ENCODE peak calls at places on chromosomes 13 and 19, in six cellular contexts. Q is K562, H is H1, U is GM12891, X is GM12878, A is HepG2. D is an unnamed sample.

GRCh38 chr19:15443838-15444237 is 5.9 kb downstream of the WIZ start:
- DNase-seq in H (no peak), U (no peak), A (no peak), X (no peak), Q (no peak), D (no peak)

GRCh38 chr13:32824671-32825070 is 191.6 kb upstream of the KL start:
- DNase-seq in Q (no peak), A (no peak), H (no peak), U (no peak), X (no peak), D (no peak)

GRCh38 chr19:46269085-46269484 is 27.8 kb upstream of the HIF3A start:
- DNase-seq in U (no peak), X (no peak), Q (no peak), H (no peak), A (no peak), D (no peak)

GRCh38 chr19:5253403-5254110 is 87.1 kb downstream of the PTPRS start:
- DNase-seq in U (no peak), A (peak; percentile 61), Q (no peak), H (no peak), X (no peak), D (no peak)

GRCh38 chr13:101283782-101284181 is 132.5 kb downstream of the NALCN start:
- DNase-seq in X (no peak), H (no peak), U (no peak), A (no peak), Q (no peak), D (no peak)

GRCh38 chr13:22176968-22177545 is 506.2 kb downstream of the FGF9 start:
- DNase-seq in A (no peak), X (no peak), Q (no peak), U (no peak), H (no peak), D (no peak)

GRCh38 chr19:5002143-5002542 is 33.2 kb downstream of the KDM4B start:
- DNase-seq in U (no peak), H (no peak), A (peak; percentile 84), Q (no peak), X (no peak), D (no peak)

GRCh38 chr19:34838248-34838647 is 65.2 kb upstream of the ZNF599 start:
- DNase-seq in U (no peak), A (peak; percentile 15), H (no peak), Q (peak; percentile 28), X (no peak), D (no peak)

GRCh38 chr19:8174706-8175105 is 25.3 kb upstream of the FBN3 start:
- DNase-seq in A (no peak), H (no peak), U (no peak), X (no peak), Q (no peak), D (no peak)

GRCh38 chr13:59766236-59766635 is 397.5 kb downstream of the DIAPH3 start:
- DNase-seq in A (no peak), H (no peak), Q (no peak), X (no peak), U (no peak), D (no peak)

GRCh38 chr19:2650515-2650914 is 52.0 kb downstream of the GNG7 start:
- DNase-seq in X (no peak), Q (no peak), H (no peak), U (no peak), A (peak; percentile 61), D (no peak)

GRCh38 chr19:2607712-2608601 is 94.5 kb downstream of the GNG7 start:
- DNase-seq in U (no peak), A (no peak), Q (no peak), X (peak; percentile 94), H (no peak), D (no peak)

DNA sequence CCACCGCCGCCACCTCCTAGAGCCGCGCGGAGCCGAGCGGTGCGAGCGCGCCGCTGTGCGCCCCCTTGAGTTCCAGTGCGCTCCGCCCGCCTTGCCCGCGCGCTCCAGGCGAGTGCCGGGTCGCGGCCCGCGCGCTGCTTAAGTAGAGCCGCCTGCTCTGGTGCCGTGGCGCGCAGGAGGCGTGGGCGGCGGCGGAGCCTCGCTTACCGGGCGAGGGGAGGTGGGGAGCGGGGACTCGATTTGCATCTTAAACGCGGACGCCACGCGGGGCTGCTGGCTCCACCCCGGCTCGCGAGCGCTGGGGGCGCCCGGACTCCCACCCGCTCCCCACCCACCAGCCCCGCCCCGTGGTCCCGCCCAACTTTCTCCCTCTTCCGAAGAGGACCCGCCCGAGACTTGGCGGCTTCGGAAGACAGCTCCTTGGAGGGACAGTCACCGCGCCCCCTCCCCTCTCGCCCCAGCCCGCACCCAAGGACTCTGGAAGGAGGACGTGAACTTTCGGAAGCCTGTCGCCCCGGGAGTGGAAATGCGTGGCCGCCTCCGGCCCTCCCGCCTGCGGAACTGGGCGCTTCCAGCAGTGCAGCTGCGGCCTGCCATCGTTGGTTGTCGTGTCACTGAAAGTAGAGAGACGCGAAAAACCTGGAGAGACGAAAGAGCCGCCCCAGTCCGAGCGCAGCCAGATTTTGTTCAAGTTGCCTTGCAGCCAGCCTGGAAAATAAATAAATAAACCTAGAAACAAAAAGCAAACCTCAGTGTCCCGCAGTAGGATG is at the start of gene KCTD12:
- DNase-seq in H (no peak), U (peak; percentile 56), A (no peak), Q (peak; percentile 59), X (no peak), D (peak; percentile 61)
- TF ChIP-seq POLR2A in H (no peak), U (peak; percentile 57), A (no peak), Q (no peak), X (peak; percentile 81), D (peak; percentile 93)

GRCh38 chr19:13118424-13119193 is 545 bp downstream of the NACC1 start:
- DNase-seq in H (peak; percentile 92), U (peak; percentile 74), X (no peak), Q (peak; percentile 91), A (peak; percentile 50), D (peak; percentile 73)

GRCh38 chr19:13119654-13120053 is 1.6 kb downstream of the NACC1 start:
- DNase-seq in U (no peak), X (no peak), H (peak; percentile 36), Q (no peak), A (no peak), D (no peak)

GRCh38 chr19:13116282-13117175 is at the start of gene TRMT1:
- DNase-seq in Q (peak; percentile 79), A (peak; percentile 90), X (peak; percentile 90), H (peak; percentile 97), U (peak; percentile 88), D (peak; percentile 92)

GRCh38 chr19:13117176-13117771 is 734 bp upstream of the TRMT1 start:
- DNase-seq in A (no peak), Q (no peak), H (no peak), U (no peak), X (no peak), D (no peak)

DNA sequence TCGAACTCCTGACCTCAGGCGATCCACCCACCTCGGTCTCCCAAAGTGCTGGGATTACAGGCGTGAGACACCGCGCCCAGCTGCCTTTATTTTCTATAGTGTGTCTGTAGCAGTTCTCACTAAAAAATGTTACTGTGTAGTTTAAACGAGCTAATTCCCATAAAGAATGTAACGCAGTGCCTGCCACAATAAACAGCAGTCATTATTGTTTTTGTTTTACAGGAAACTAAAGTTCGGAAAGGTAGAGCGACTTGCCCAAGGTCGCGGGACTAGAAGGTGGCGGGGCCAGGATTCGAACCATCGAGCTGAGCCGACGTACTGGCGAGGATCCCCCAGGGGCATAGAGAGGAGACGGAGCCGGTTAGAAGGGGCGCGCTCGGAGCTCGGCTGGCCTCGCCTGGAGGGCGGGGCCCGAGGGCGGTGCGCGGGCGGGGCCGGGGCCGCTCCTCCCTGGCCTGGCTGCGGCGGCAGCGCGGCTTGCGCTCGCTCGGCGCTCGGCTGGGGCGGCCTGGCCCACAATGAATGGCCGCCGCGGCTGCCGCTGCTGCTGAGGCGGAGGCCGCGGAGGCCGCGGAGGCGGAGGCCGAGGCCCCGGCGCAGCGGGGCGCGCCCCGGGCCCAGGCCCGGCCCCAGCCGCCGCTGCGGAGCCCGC is at the start of gene NACC1:
- DNase-seq in A (peak; percentile 74), U (peak; percentile 97), X (no peak), H (peak; percentile 87), Q (peak; percentile 87), D (peak; percentile 97)
- TF ChIP-seq TAF1 in A (peak; percentile 41), U (peak; percentile 69), X (peak; percentile 94), H (peak; percentile 92), Q (peak; percentile 95), D (peak; percentile 82)

GRCh38 chr19:19500975-19501644 is 14.2 kb downstream of the TSSK6 start:
- DNase-seq in H (no peak), A (no peak), X (no peak), Q (no peak), U (no peak), D (no peak)
- TF ChIP-seq POLR2AphosphoS5 in H (no peak), A (no peak), X (no peak), Q (no peak), U (no peak), D (no peak)

GRCh38 chr19:57814505-57815246 is at the start of gene ZNF552:
- DNase-seq in Q (peak; percentile 79), H (peak; percentile 81), X (peak; percentile 71), U (peak; percentile 64), A (peak; percentile 96), D (peak; percentile 67)
- TF ChIP-seq POLR2A in Q (peak; percentile 88), H (peak; percentile 89), X (peak; percentile 90), U (peak; percentile 73), A (peak; percentile 96), D (peak; percentile 88)

DNA sequence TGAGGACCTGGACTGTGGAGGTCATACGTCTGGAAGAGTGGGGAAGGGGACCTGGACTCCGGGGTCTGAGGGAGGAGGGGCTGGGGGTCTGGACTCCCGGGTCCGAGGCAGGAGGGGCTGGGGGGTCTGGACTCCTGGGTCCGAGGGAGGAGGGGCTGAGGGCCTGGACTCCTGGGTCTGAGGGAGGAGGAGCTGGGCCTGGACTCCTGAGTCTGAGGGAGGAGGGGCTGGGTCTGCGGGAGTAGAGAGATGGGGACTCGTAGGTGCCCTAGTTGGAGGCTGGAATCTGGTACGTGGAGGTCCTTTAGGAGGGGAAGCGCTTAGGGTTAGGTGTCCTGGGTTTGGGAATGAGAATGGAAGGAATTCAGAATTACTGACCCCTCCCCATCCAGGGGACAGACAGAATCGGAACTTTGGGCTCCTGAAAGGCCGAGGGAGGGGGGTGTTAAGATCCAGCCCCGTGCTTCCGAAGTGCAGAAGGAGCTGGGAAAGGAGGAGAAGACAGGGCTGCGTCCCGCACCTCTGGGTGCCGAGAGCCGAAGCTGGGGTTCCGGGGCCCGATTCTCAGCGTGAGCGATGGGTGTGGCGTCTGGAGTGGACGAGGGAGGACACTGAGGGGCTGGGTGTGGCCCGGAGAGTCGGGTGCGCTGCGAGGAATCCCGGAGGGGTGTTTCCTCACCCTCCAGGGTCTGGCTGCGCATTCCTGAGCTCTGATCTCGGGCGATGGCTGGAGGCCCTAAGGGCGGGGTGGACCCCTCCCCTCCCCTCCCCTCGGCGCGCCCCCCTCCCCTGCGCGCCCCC is 608 bp downstream of the MYADM start:
- DNase-seq in A (peak; percentile 47), H (peak; percentile 71), Q (peak; percentile 50), X (no peak), U (peak; percentile 23), D (no peak)
- TF ChIP-seq TAF1 in A (no peak), H (no peak), Q (no peak), X (no peak), U (no peak), D (no peak)

GRCh38 chr13:43374621-43375020 is 351.2 kb downstream of the DNAJC15 start:
- DNase-seq in U (no peak), X (no peak), Q (no peak), H (no peak), A (no peak), D (no peak)
- TF ChIP-seq POLR2AphosphoS5 in U (no peak), X (no peak), Q (no peak), H (no peak), A (no peak), D (no peak)